ENCODE peak calls at places on chromosomes 16 and 17, in six cellular contexts. U is neuronal stem cell, X is H9, G is H1, I is mesenchymal stem cell, T is trophoblast cell. M is an unnamed sample.
A peak's percentile ranks its signal among the peaks of the same experiment; 100 is the strongest.

GRCh38 chr17:9258115-9259020 is 237.1 kb downstream of the NTN1 start:
- DNase-seq in U (no peak), T (peak; percentile 92), I (no peak), X (no peak), G (no peak), M (no peak)

GRCh38 chr17:39683295-39683939 is 4.4 kb downstream of the PGAP3 start:
- DNase-seq in I (no peak), X (no peak), G (no peak), T (no peak), U (no peak), M (no peak)

GRCh38 chr16:15970743-15971434 is 21.5 kb downstream of the ABCC1 start:
- DNase-seq in X (peak; percentile 97), U (no peak), T (no peak), G (peak; percentile 94), I (peak; percentile 62), M (no peak)

GRCh38 chr17:21548236-21548635 is 144.1 kb upstream of the KCNJ18 start:
- DNase-seq in T (no peak), U (no peak), I (peak; percentile 6), G (no peak), X (no peak), M (no peak)

GRCh38 chr17:4584125-4584834 is at the start of gene SMTNL2:
- DNase-seq in X (peak; percentile 68), I (no peak), G (no peak), U (no peak), T (no peak), M (no peak)

GRCh38 chr16:8330761-8331160 is 259.6 kb downstream of the TMEM114 start:
- DNase-seq in G (no peak), U (no peak), T (no peak), I (no peak), X (no peak), M (no peak)

GRCh38 chr17:28406478-28406824 is 439 bp upstream of the SLC46A1 start:
- DNase-seq in T (no peak), U (no peak), I (peak; percentile 16), G (no peak), X (peak; percentile 70), M (no peak)

GRCh38 chr17:70913086-70913485 is 743.8 kb downstream of the KCNJ2 start:
- DNase-seq in X (no peak), U (no peak), G (no peak), I (no peak), T (no peak), M (peak; percentile 32)

GRCh38 chr17:1137465-1137894 is 42.3 kb downstream of the ABR start:
- DNase-seq in G (no peak), U (no peak), X (no peak), I (no peak), T (peak; percentile 90), M (no peak)

GRCh38 chr16:72467157-72467759 is 295.3 kb upstream of the PMFBP1 start:
- DNase-seq in T (no peak), X (no peak), I (peak; percentile 60), G (no peak), U (peak; percentile 11), M (peak; percentile 60)

GRCh38 chr16:3740186-3740585 is 22.9 kb upstream of the TRAP1 start:
- DNase-seq in I (no peak), G (no peak), X (no peak), T (no peak), U (no peak), M (no peak)

GRCh38 chr16:49277766-49278566 is 3.7 kb downstream of the CBLN1 start:
- DNase-seq in G (no peak), T (no peak), X (no peak), U (no peak), I (no peak), M (no peak)

GRCh38 chr17:48100591-48101011 is 677 bp downstream of the CBX1 start:
- DNase-seq in G (peak; percentile 71), U (no peak), I (peak; percentile 74), X (peak; percentile 90), T (peak; percentile 29), M (peak; percentile 58)

GRCh38 chr17:50739098-50739497 is 19.7 kb downstream of the LUC7L3 start:
- DNase-seq in X (no peak), G (no peak), T (no peak), I (no peak), U (no peak), M (no peak)

GRCh38 chr17:19332371-19333131 is 30.0 kb downstream of the B9D1 start:
- DNase-seq in G (no peak), T (peak; percentile 57), U (no peak), X (no peak), I (no peak), M (no peak)

GRCh38 chr17:48830840-48831548 is at the start of gene CALCOCO2:
- DNase-seq in U (peak; percentile 85), X (peak; percentile 95), T (peak; percentile 98), I (peak; percentile 94), G (peak; percentile 60), M (peak; percentile 89)

GRCh38 chr17:58605470-58605869 is 86.4 kb downstream of the TEX14 start:
- DNase-seq in X (no peak), T (no peak), G (no peak), I (no peak), U (no peak), M (no peak)

GRCh38 chr17:27247071-27247957 is 46.6 kb upstream of the WSB1 start:
- DNase-seq in G (no peak), X (no peak), T (no peak), U (no peak), I (peak; percentile 74), M (peak; percentile 85)

GRCh38 chr17:65660947-65661346 is 99.5 kb upstream of the AXIN2 start:
- DNase-seq in U (no peak), X (no peak), T (no peak), I (peak; percentile 34), G (no peak), M (peak; percentile 70)

GRCh38 chr17:74445156-74445555 is 13.3 kb downstream of the GPRC5C start:
- DNase-seq in G (no peak), I (no peak), T (no peak), U (no peak), X (no peak), M (no peak)

GRCh38 chr17:58476812-58477211 is 11.4 kb downstream of the HSF5 start:
- DNase-seq in G (no peak), X (peak; percentile 39), T (no peak), U (no peak), I (no peak), M (no peak)

GRCh38 chr16:52976539-52977167 is 76.0 kb downstream of the CHD9NB start:
- DNase-seq in T (no peak), I (peak; percentile 6), U (no peak), G (no peak), X (peak; percentile 32), M (peak; percentile 22)

GRCh38 chr17:1162116-1162855 is 17.5 kb downstream of the ABR start:
- DNase-seq in U (no peak), T (no peak), X (no peak), G (no peak), I (no peak), M (no peak)

GRCh38 chr17:9512323-9513168 is 63.1 kb downstream of the STX8 start:
- DNase-seq in T (peak; percentile 11), X (no peak), U (no peak), G (no peak), I (peak; percentile 73), M (peak; percentile 76)

GRCh38 chr16:15874745-15875314 is 13.6 kb downstream of the CEP20 start:
- DNase-seq in X (peak; percentile 57), I (peak; percentile 76), U (peak; percentile 31), G (no peak), T (peak; percentile 61), M (peak; percentile 80)

GRCh38 chr16:50153648-50154368 is 702 bp downstream of the TENT4B start:
- DNase-seq in I (peak; percentile 38), G (no peak), U (no peak), X (no peak), T (no peak), M (no peak)

GRCh38 chr16:54648575-54648974 is 282.1 kb upstream of the IRX5 start:
- DNase-seq in T (no peak), U (no peak), I (no peak), X (no peak), G (no peak), M (no peak)

DNA sequence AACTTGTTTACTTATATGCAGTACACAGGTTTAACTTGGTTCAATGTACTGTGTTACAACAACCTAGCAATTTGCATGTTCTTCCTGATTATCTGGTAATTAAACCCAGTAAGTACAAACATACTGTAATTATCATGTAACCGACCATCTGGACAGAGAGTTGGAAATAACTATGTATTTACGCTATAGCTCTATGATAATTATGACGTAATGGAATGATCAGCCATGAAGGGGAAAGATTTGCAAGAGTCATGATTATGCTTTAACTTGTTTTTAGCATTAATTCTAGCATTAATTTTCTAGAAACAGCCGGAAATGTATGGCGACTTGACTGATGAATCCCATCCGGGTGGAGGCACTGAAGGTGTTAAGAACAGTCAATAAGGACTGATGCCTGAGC is 74.8 kb upstream of the SALL1 start:
- DNase-seq in X (no peak), T (no peak), I (no peak), G (no peak), U (no peak), M (no peak)
- H4K91ac ChIP-seq in X (no peak overlapping the region), T (no peak overlapping the region), I (no peak overlapping the region), G (no peak overlapping the region), U (no peak overlapping the region), M (no peak overlapping the region)

DNA sequence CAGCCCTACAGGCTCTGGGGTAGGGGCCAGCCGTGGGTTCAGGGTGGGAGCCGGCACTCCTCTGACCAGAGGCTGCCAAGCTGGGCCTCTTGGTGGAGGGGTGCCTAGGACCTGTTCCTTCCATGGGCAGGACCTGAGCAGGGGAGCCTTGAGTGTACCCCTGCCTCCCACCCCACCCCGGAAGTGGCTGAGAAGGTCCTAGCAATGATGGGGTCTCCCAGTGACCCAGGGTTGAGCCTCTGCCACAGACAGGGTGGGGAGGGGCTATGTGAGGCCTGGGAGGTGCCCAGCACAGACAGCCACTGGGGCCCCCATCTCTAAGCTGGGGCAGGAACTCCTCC is 6.2 kb upstream of the MTSS2 start:
- DNase-seq in G (no peak), X (no peak), U (no peak), T (no peak), I (no peak), M (no peak)
- H3K27ac ChIP-seq in G (no peak overlapping the region), X (no peak overlapping the region), U (no peak overlapping the region), T (no peak overlapping the region), I (no peak overlapping the region), M (peak overlapping the region; percentile 87)

GRCh38 chr16:906296-906695 is 64.5 kb downstream of the LMF1 start:
- DNase-seq in U (no peak), X (no peak), I (no peak), T (no peak), G (no peak), M (no peak)
- H4K91ac ChIP-seq in U (no peak overlapping the region), X (no peak overlapping the region), I (no peak overlapping the region), T (no peak overlapping the region), G (no peak overlapping the region), M (no peak overlapping the region)

GRCh38 chr17:41013181-41013580 is 4.3 kb upstream of the KRTAP3-1 start:
- DNase-seq in X (no peak), I (no peak), T (no peak), G (no peak), U (no peak), M (no peak)

GRCh38 chr17:41019415-41019814 is 7.6 kb downstream of the KRTAP1-5 start:
- DNase-seq in U (no peak), I (no peak), X (no peak), G (no peak), T (no peak), M (no peak)

GRCh38 chr17:41013606-41014005 is 4.7 kb upstream of the KRTAP3-1 start:
- DNase-seq in X (no peak), U (no peak), T (no peak), G (no peak), I (no peak), M (peak; percentile 56)

GRCh38 chr17:41015473-41015872 is 6.5 kb upstream of the KRTAP3-1 start:
- DNase-seq in I (no peak), T (no peak), X (no peak), G (no peak), U (no peak), M (no peak)

GRCh38 chr17:41016578-41017215 is 7.8 kb upstream of the KRTAP3-1 start:
- DNase-seq in I (no peak), U (no peak), T (no peak), X (no peak), G (no peak), M (no peak)
- H3K27ac ChIP-seq in I (no peak overlapping the region), U (no peak overlapping the region), T (no peak overlapping the region), X (no peak overlapping the region), G (no peak overlapping the region), M (no peak overlapping the region)